ENCODE peak calls at places on chromosomes 4 and X, in four cellular contexts. I is HT1080, O is adipocyte, N is WTC11. B is an unnamed sample.

GRCh38 chr4:11889099-11889498 is 460.4 kb upstream of the HS3ST1 start:
- DNase-seq in I (no peak), O (no peak), N (no peak), B (no peak)

GRCh38 chrX:41009816-41010187 is 75.4 kb upstream of the USP9X start:
- DNase-seq in I (no peak), O (no peak), N (no peak), B (no peak)

GRCh38 chr4:17115546-17115945 is 217.1 kb upstream of the LDB2 start:
- DNase-seq in I (no peak), O (no peak), N (no peak), B (no peak)

GRCh38 chr4:907691-908437 is 24.3 kb downstream of the GAK start:
- DNase-seq in I (no peak), O (no peak), N (no peak), B (no peak)

GRCh38 chrX:120517936-120518335 is 42.8 kb downstream of the CUL4B start:
- DNase-seq in I (peak; percentile 43), O (peak; percentile 63), N (no peak), B (peak; percentile 39)

GRCh38 chr4:39037491-39037825 is 5.2 kb upstream of the TMEM156 start:
- DNase-seq in I (peak; percentile 75), O (peak; percentile 48), N (no peak), B (no peak)

GRCh38 chr4:127479031-127479622 is 153.6 kb upstream of the INTU start:
- DNase-seq in I (no peak), O (peak; percentile 77), N (no peak), B (no peak)

GRCh38 chrX:30895331-30895730 is 6.3 kb upstream of the TAB3 start:
- DNase-seq in I (no peak), O (no peak), N (no peak), B (no peak)

GRCh38 chr4:53199356-53199755 is 166.5 kb downstream of the SCFD2 start:
- DNase-seq in I (no peak), O (no peak), N (no peak), B (no peak)

B was measured in foreskin melanocyte.